ENCODE peak calls at places on chromosomes 2 and 18, in ten cellular contexts. One of them, this sample, is unnamed.

GRCh38 chr18:70263336-70263735 is 25.5 kb upstream of the SOCS6 start:
- DNase-seq in NCI-H510A treated with DMSO at 0.1 percent for 48 hours: no peak
- DNase-seq in T-helper 17 cell: no peak
- DNase-seq in activated T-cell treated with anti-CD3 and anti-CD28 coated beads, Interleukin-2, amount 50 U/mL, for 72 hours: no peak
- DNase-seq in head of caudate nucleus: no peak
- DNase-seq in WTC11: no peak
- DNase-seq in sciatic nerve: no peak
- DNase-seq in NCI-H524 treated with DMSO at 0.1 percent for 48 hours: no peak
- DNase-seq in osteocyte: no peak
- DNase-seq in naive thymus-derived CD4-positive, alpha-beta T cell: no peak
- DNase-seq in this sample: no peak

GRCh38 chr2:102111823-102112222 is 30.7 kb upstream of the IL1R1 start:
- DNase-seq in NCI-H510A treated with DMSO at 0.1 percent for 48 hours: no peak
- DNase-seq in T-helper 17 cell: no peak
- DNase-seq in activated T-cell treated with anti-CD3 and anti-CD28 coated beads, Interleukin-2, amount 50 U/mL, for 72 hours: no peak
- DNase-seq in head of caudate nucleus: no peak
- DNase-seq in WTC11: no peak
- DNase-seq in sciatic nerve: no peak
- DNase-seq in NCI-H524 treated with DMSO at 0.1 percent for 48 hours: no peak
- DNase-seq in osteocyte: no peak
- DNase-seq in naive thymus-derived CD4-positive, alpha-beta T cell: no peak
- DNase-seq in this sample: no peak

GRCh38 chr2:227834423-227834822 is 20.8 kb downstream of the CCL20 start:
- DNase-seq in NCI-H510A treated with DMSO at 0.1 percent for 48 hours: no peak
- DNase-seq in T-helper 17 cell: no peak
- DNase-seq in activated T-cell treated with anti-CD3 and anti-CD28 coated beads, Interleukin-2, amount 50 U/mL, for 72 hours: no peak
- DNase-seq in head of caudate nucleus: no peak
- DNase-seq in WTC11: no peak
- DNase-seq in sciatic nerve: no peak
- DNase-seq in NCI-H524 treated with DMSO at 0.1 percent for 48 hours: no peak
- DNase-seq in osteocyte: peak
- DNase-seq in naive thymus-derived CD4-positive, alpha-beta T cell: no peak
- DNase-seq in this sample: no peak

GRCh38 chr18:63180971-63181376 is 138.6 kb downstream of the BCL2 start:
- DNase-seq in NCI-H510A treated with DMSO at 0.1 percent for 48 hours: no peak
- DNase-seq in T-helper 17 cell: no peak
- DNase-seq in activated T-cell treated with anti-CD3 and anti-CD28 coated beads, Interleukin-2, amount 50 U/mL, for 72 hours: peak
- DNase-seq in head of caudate nucleus: no peak
- DNase-seq in WTC11: no peak
- DNase-seq in sciatic nerve: no peak
- DNase-seq in NCI-H524 treated with DMSO at 0.1 percent for 48 hours: no peak
- DNase-seq in osteocyte: no peak
- DNase-seq in naive thymus-derived CD4-positive, alpha-beta T cell: no peak
- DNase-seq in this sample: no peak

GRCh38 chr2:201420442-201421113 is 30.7 kb downstream of the TRAK2 start:
- DNase-seq in NCI-H510A treated with DMSO at 0.1 percent for 48 hours: no peak
- DNase-seq in T-helper 17 cell: no peak
- DNase-seq in activated T-cell treated with anti-CD3 and anti-CD28 coated beads, Interleukin-2, amount 50 U/mL, for 72 hours: peak
- DNase-seq in head of caudate nucleus: no peak
- DNase-seq in WTC11: no peak
- DNase-seq in sciatic nerve: no peak
- DNase-seq in NCI-H524 treated with DMSO at 0.1 percent for 48 hours: no peak
- DNase-seq in osteocyte: no peak
- DNase-seq in naive thymus-derived CD4-positive, alpha-beta T cell: no peak
- DNase-seq in this sample: no peak

GRCh38 chr2:27708666-27709065 is 45.0 kb downstream of the SLC4A1AP start:
- DNase-seq in NCI-H510A treated with DMSO at 0.1 percent for 48 hours: no peak
- DNase-seq in T-helper 17 cell: no peak
- DNase-seq in activated T-cell treated with anti-CD3 and anti-CD28 coated beads, Interleukin-2, amount 50 U/mL, for 72 hours: no peak
- DNase-seq in head of caudate nucleus: no peak
- DNase-seq in WTC11: no peak
- DNase-seq in sciatic nerve: no peak
- DNase-seq in NCI-H524 treated with DMSO at 0.1 percent for 48 hours: no peak
- DNase-seq in osteocyte: no peak
- DNase-seq in naive thymus-derived CD4-positive, alpha-beta T cell: no peak
- DNase-seq in this sample: no peak

GRCh38 chr2:28282248-28282647 is 110.4 kb upstream of the FOSL2 start:
- DNase-seq in NCI-H510A treated with DMSO at 0.1 percent for 48 hours: no peak
- DNase-seq in T-helper 17 cell: no peak
- DNase-seq in activated T-cell treated with anti-CD3 and anti-CD28 coated beads, Interleukin-2, amount 50 U/mL, for 72 hours: no peak
- DNase-seq in head of caudate nucleus: no peak
- DNase-seq in WTC11: no peak
- DNase-seq in sciatic nerve: no peak
- DNase-seq in NCI-H524 treated with DMSO at 0.1 percent for 48 hours: no peak
- DNase-seq in osteocyte: no peak
- DNase-seq in naive thymus-derived CD4-positive, alpha-beta T cell: no peak
- DNase-seq in this sample: no peak

GRCh38 chr2:190947139-190947538 is 66.5 kb downstream of the GLS start:
- DNase-seq in NCI-H510A treated with DMSO at 0.1 percent for 48 hours: no peak
- DNase-seq in T-helper 17 cell: no peak
- DNase-seq in activated T-cell treated with anti-CD3 and anti-CD28 coated beads, Interleukin-2, amount 50 U/mL, for 72 hours: no peak
- DNase-seq in head of caudate nucleus: no peak
- DNase-seq in WTC11: no peak
- DNase-seq in sciatic nerve: no peak
- DNase-seq in NCI-H524 treated with DMSO at 0.1 percent for 48 hours: no peak
- DNase-seq in osteocyte: no peak
- DNase-seq in naive thymus-derived CD4-positive, alpha-beta T cell: no peak
- DNase-seq in this sample: no peak

GRCh38 chr2:11863103-11863502 is 116.7 kb downstream of the LPIN1 start:
- DNase-seq in NCI-H510A treated with DMSO at 0.1 percent for 48 hours: no peak
- DNase-seq in T-helper 17 cell: no peak
- DNase-seq in activated T-cell treated with anti-CD3 and anti-CD28 coated beads, Interleukin-2, amount 50 U/mL, for 72 hours: peak
- DNase-seq in head of caudate nucleus: no peak
- DNase-seq in WTC11: no peak
- DNase-seq in sciatic nerve: no peak
- DNase-seq in NCI-H524 treated with DMSO at 0.1 percent for 48 hours: no peak
- DNase-seq in osteocyte: no peak
- DNase-seq in naive thymus-derived CD4-positive, alpha-beta T cell: no peak
- DNase-seq in this sample: no peak

GRCh38 chr2:142131016-142131714 is at the start of gene LRP1B:
- DNase-seq in NCI-H510A treated with DMSO at 0.1 percent for 48 hours: peak
- DNase-seq in T-helper 17 cell: no peak
- DNase-seq in activated T-cell treated with anti-CD3 and anti-CD28 coated beads, Interleukin-2, amount 50 U/mL, for 72 hours: no peak
- DNase-seq in head of caudate nucleus: peak
- DNase-seq in WTC11: peak
- DNase-seq in sciatic nerve: no peak
- DNase-seq in NCI-H524 treated with DMSO at 0.1 percent for 48 hours: peak
- DNase-seq in osteocyte: no peak
- DNase-seq in naive thymus-derived CD4-positive, alpha-beta T cell: no peak
- DNase-seq in this sample: no peak

GRCh38 chr2:197677483-197677882 is 2.1 kb upstream of the RFTN2 start:
- DNase-seq in NCI-H510A treated with DMSO at 0.1 percent for 48 hours: no peak
- DNase-seq in T-helper 17 cell: no peak
- DNase-seq in activated T-cell treated with anti-CD3 and anti-CD28 coated beads, Interleukin-2, amount 50 U/mL, for 72 hours: no peak
- DNase-seq in head of caudate nucleus: no peak
- DNase-seq in WTC11: no peak
- DNase-seq in sciatic nerve: no peak
- DNase-seq in NCI-H524 treated with DMSO at 0.1 percent for 48 hours: no peak
- DNase-seq in osteocyte: no peak
- DNase-seq in naive thymus-derived CD4-positive, alpha-beta T cell: no peak
- DNase-seq in this sample: no peak

GRCh38 chr2:42959148-42959992 is 167.0 kb upstream of the HAAO start:
- DNase-seq in NCI-H510A treated with DMSO at 0.1 percent for 48 hours: no peak
- DNase-seq in T-helper 17 cell: no peak
- DNase-seq in activated T-cell treated with anti-CD3 and anti-CD28 coated beads, Interleukin-2, amount 50 U/mL, for 72 hours: no peak
- DNase-seq in head of caudate nucleus: no peak
- DNase-seq in WTC11: no peak
- DNase-seq in sciatic nerve: peak
- DNase-seq in NCI-H524 treated with DMSO at 0.1 percent for 48 hours: no peak
- DNase-seq in osteocyte: no peak
- DNase-seq in naive thymus-derived CD4-positive, alpha-beta T cell: no peak
- DNase-seq in this sample: no peak

GRCh38 chr2:218859556-218859993 is at the start of gene WNT6:
- DNase-seq in NCI-H510A treated with DMSO at 0.1 percent for 48 hours: no peak
- DNase-seq in T-helper 17 cell: no peak
- DNase-seq in activated T-cell treated with anti-CD3 and anti-CD28 coated beads, Interleukin-2, amount 50 U/mL, for 72 hours: no peak
- DNase-seq in head of caudate nucleus: no peak
- DNase-seq in WTC11: no peak
- DNase-seq in sciatic nerve: peak
- DNase-seq in NCI-H524 treated with DMSO at 0.1 percent for 48 hours: no peak
- DNase-seq in osteocyte: no peak
- DNase-seq in naive thymus-derived CD4-positive, alpha-beta T cell: no peak
- DNase-seq in this sample: no peak

GRCh38 chr2:173550143-173550542 is 195.5 kb downstream of the CDCA7 start:
- DNase-seq in NCI-H510A treated with DMSO at 0.1 percent for 48 hours: no peak
- DNase-seq in T-helper 17 cell: no peak
- DNase-seq in activated T-cell treated with anti-CD3 and anti-CD28 coated beads, Interleukin-2, amount 50 U/mL, for 72 hours: no peak
- DNase-seq in head of caudate nucleus: no peak
- DNase-seq in WTC11: no peak
- DNase-seq in sciatic nerve: no peak
- DNase-seq in NCI-H524 treated with DMSO at 0.1 percent for 48 hours: no peak
- DNase-seq in osteocyte: no peak
- DNase-seq in naive thymus-derived CD4-positive, alpha-beta T cell: no peak
- DNase-seq in this sample: no peak

GRCh38 chr2:191441761-191442160 is 196.6 kb downstream of the MYO1B start:
- DNase-seq in NCI-H510A treated with DMSO at 0.1 percent for 48 hours: peak
- DNase-seq in T-helper 17 cell: no peak
- DNase-seq in activated T-cell treated with anti-CD3 and anti-CD28 coated beads, Interleukin-2, amount 50 U/mL, for 72 hours: no peak
- DNase-seq in head of caudate nucleus: no peak
- DNase-seq in WTC11: no peak
- DNase-seq in sciatic nerve: no peak
- DNase-seq in NCI-H524 treated with DMSO at 0.1 percent for 48 hours: no peak
- DNase-seq in osteocyte: no peak
- DNase-seq in naive thymus-derived CD4-positive, alpha-beta T cell: no peak
- DNase-seq in this sample: no peak

GRCh38 chr2:54239427-54239826 is 16.6 kb downstream of the TSPYL6 start:
- DNase-seq in NCI-H510A treated with DMSO at 0.1 percent for 48 hours: no peak
- DNase-seq in T-helper 17 cell: no peak
- DNase-seq in activated T-cell treated with anti-CD3 and anti-CD28 coated beads, Interleukin-2, amount 50 U/mL, for 72 hours: no peak
- DNase-seq in head of caudate nucleus: no peak
- DNase-seq in WTC11: no peak
- DNase-seq in sciatic nerve: no peak
- DNase-seq in NCI-H524 treated with DMSO at 0.1 percent for 48 hours: peak
- DNase-seq in osteocyte: no peak
- DNase-seq in naive thymus-derived CD4-positive, alpha-beta T cell: no peak
- DNase-seq in this sample: no peak

GRCh38 chr2:120235681-120236080 is 12.5 kb upstream of the TMEM185B start:
- DNase-seq in NCI-H510A treated with DMSO at 0.1 percent for 48 hours: no peak
- DNase-seq in T-helper 17 cell: no peak
- DNase-seq in activated T-cell treated with anti-CD3 and anti-CD28 coated beads, Interleukin-2, amount 50 U/mL, for 72 hours: no peak
- DNase-seq in head of caudate nucleus: no peak
- DNase-seq in WTC11: no peak
- DNase-seq in sciatic nerve: no peak
- DNase-seq in NCI-H524 treated with DMSO at 0.1 percent for 48 hours: no peak
- DNase-seq in osteocyte: no peak
- DNase-seq in naive thymus-derived CD4-positive, alpha-beta T cell: no peak
- DNase-seq in this sample: no peak

GRCh38 chr18:2402084-2402483 is 169.2 kb downstream of the METTL4 start:
- DNase-seq in NCI-H510A treated with DMSO at 0.1 percent for 48 hours: no peak
- DNase-seq in T-helper 17 cell: no peak
- DNase-seq in activated T-cell treated with anti-CD3 and anti-CD28 coated beads, Interleukin-2, amount 50 U/mL, for 72 hours: no peak
- DNase-seq in head of caudate nucleus: no peak
- DNase-seq in WTC11: no peak
- DNase-seq in sciatic nerve: no peak
- DNase-seq in NCI-H524 treated with DMSO at 0.1 percent for 48 hours: no peak
- DNase-seq in osteocyte: no peak
- DNase-seq in naive thymus-derived CD4-positive, alpha-beta T cell: no peak
- DNase-seq in this sample: no peak

GRCh38 chr2:105175231-105175630 is 66.3 kb upstream of the GPR45 start:
- DNase-seq in NCI-H510A treated with DMSO at 0.1 percent for 48 hours: no peak
- DNase-seq in T-helper 17 cell: no peak
- DNase-seq in activated T-cell treated with anti-CD3 and anti-CD28 coated beads, Interleukin-2, amount 50 U/mL, for 72 hours: no peak
- DNase-seq in head of caudate nucleus: no peak
- DNase-seq in WTC11: no peak
- DNase-seq in sciatic nerve: no peak
- DNase-seq in NCI-H524 treated with DMSO at 0.1 percent for 48 hours: no peak
- DNase-seq in osteocyte: no peak
- DNase-seq in naive thymus-derived CD4-positive, alpha-beta T cell: no peak
- DNase-seq in this sample: no peak

GRCh38 chr18:617970-618504 is 21.2 kb downstream of the CLUL1 start:
- DNase-seq in NCI-H510A treated with DMSO at 0.1 percent for 48 hours: peak
- DNase-seq in T-helper 17 cell: no peak
- DNase-seq in activated T-cell treated with anti-CD3 and anti-CD28 coated beads, Interleukin-2, amount 50 U/mL, for 72 hours: no peak
- DNase-seq in head of caudate nucleus: no peak
- DNase-seq in WTC11: no peak
- DNase-seq in sciatic nerve: no peak
- DNase-seq in NCI-H524 treated with DMSO at 0.1 percent for 48 hours: no peak
- DNase-seq in osteocyte: no peak
- DNase-seq in naive thymus-derived CD4-positive, alpha-beta T cell: no peak
- DNase-seq in this sample: no peak

GRCh38 chr2:74939919-74940812 is 18.3 kb upstream of the POLE4 start:
- DNase-seq in NCI-H510A treated with DMSO at 0.1 percent for 48 hours: peak
- DNase-seq in T-helper 17 cell: no peak
- DNase-seq in activated T-cell treated with anti-CD3 and anti-CD28 coated beads, Interleukin-2, amount 50 U/mL, for 72 hours: no peak
- DNase-seq in head of caudate nucleus: no peak
- DNase-seq in WTC11: no peak
- DNase-seq in sciatic nerve: no peak
- DNase-seq in NCI-H524 treated with DMSO at 0.1 percent for 48 hours: no peak
- DNase-seq in osteocyte: no peak
- DNase-seq in naive thymus-derived CD4-positive, alpha-beta T cell: no peak
- DNase-seq in this sample: no peak